ENCODE peak calls at places on chromosomes 12 and 14, in nine cellular contexts. One of them, this sample, is unnamed.

GRCh38 chr12:39426636-39427245 is 16.2 kb downstream of the KIF21A start:
- DNase-seq in IMR-90: no peak
- DNase-seq in adrenal gland: no peak
- DNase-seq in HepG2: no peak
- DNase-seq in K562: no peak
- DNase-seq in prostate gland: no peak
- DNase-seq in endothelial cell of umbilical vein: no peak
- DNase-seq in tibial nerve: no peak
- DNase-seq in HCT116: no peak
- DNase-seq in this sample: no peak

GRCh38 chr12:45051490-45052105 is 699 bp upstream of the DBX2 start:
- DNase-seq in prostate gland: no peak
- DNase-seq in HepG2: no peak
- DNase-seq in IMR-90: no peak
- DNase-seq in K562: no peak
- DNase-seq in tibial nerve: no peak
- DNase-seq in HCT116: no peak
- DNase-seq in adrenal gland: no peak
- DNase-seq in endothelial cell of umbilical vein: no peak
- DNase-seq in this sample: no peak

GRCh38 chr12:21559855-21560569 is 33.9 kb downstream of the SPX start:
- DNase-seq in HCT116: no peak
- DNase-seq in tibial nerve: peak; percentile 14
- DNase-seq in IMR-90: peak; percentile 53
- DNase-seq in prostate gland: no peak
- DNase-seq in K562: no peak
- DNase-seq in HepG2: no peak
- DNase-seq in endothelial cell of umbilical vein: peak; percentile 62
- DNase-seq in adrenal gland: no peak
- DNase-seq in this sample: no peak

GRCh38 chr12:121637231-121637914 is 11.0 kb downstream of the ORAI1 start:
- DNase-seq in prostate gland: no peak
- DNase-seq in tibial nerve: no peak
- DNase-seq in adrenal gland: peak; percentile 21
- DNase-seq in HCT116: no peak
- DNase-seq in IMR-90: no peak
- DNase-seq in K562: no peak
- DNase-seq in endothelial cell of umbilical vein: no peak
- DNase-seq in HepG2: no peak
- DNase-seq in this sample: no peak

GRCh38 chr14:61218765-61219164 is 62.4 kb downstream of the TMEM30B start:
- DNase-seq in tibial nerve: peak; percentile 55
- DNase-seq in HCT116: no peak
- DNase-seq in K562: no peak
- DNase-seq in HepG2: no peak
- DNase-seq in adrenal gland: no peak
- DNase-seq in endothelial cell of umbilical vein: no peak
- DNase-seq in prostate gland: no peak
- DNase-seq in IMR-90: no peak
- DNase-seq in this sample: no peak

GRCh38 chr14:29941401-29941800 is 13.8 kb upstream of the PRKD1 start:
- DNase-seq in tibial nerve: no peak
- DNase-seq in HCT116: no peak
- DNase-seq in prostate gland: no peak
- DNase-seq in K562: no peak
- DNase-seq in IMR-90: no peak
- DNase-seq in endothelial cell of umbilical vein: no peak
- DNase-seq in adrenal gland: no peak
- DNase-seq in HepG2: no peak
- DNase-seq in this sample: no peak

GRCh38 chr12:10121278-10121677 is 8.7 kb downstream of the CLEC7A start:
- DNase-seq in tibial nerve: no peak
- DNase-seq in prostate gland: no peak
- DNase-seq in endothelial cell of umbilical vein: no peak
- DNase-seq in IMR-90: no peak
- DNase-seq in HCT116: no peak
- DNase-seq in K562: no peak
- DNase-seq in HepG2: no peak
- DNase-seq in adrenal gland: no peak
- DNase-seq in this sample: no peak

GRCh38 chr12:81222841-81223595 is 145.1 kb downstream of the ACSS3 start:
- DNase-seq in adrenal gland: no peak
- DNase-seq in HCT116: no peak
- DNase-seq in prostate gland: no peak
- DNase-seq in tibial nerve: no peak
- DNase-seq in endothelial cell of umbilical vein: no peak
- DNase-seq in HepG2: no peak
- DNase-seq in K562: no peak
- DNase-seq in IMR-90: peak; percentile 3
- DNase-seq in this sample: no peak

GRCh38 chr12:43761535-43761934 is 2.8 kb downstream of the IRAK4 start:
- DNase-seq in HepG2: no peak
- DNase-seq in HCT116: no peak
- DNase-seq in tibial nerve: no peak
- DNase-seq in adrenal gland: no peak
- DNase-seq in prostate gland: no peak
- DNase-seq in endothelial cell of umbilical vein: no peak
- DNase-seq in IMR-90: no peak
- DNase-seq in K562: peak; percentile 17
- DNase-seq in this sample: no peak

GRCh38 chr12:43766291-43766690 is 7.5 kb downstream of the IRAK4 start:
- DNase-seq in IMR-90: peak; percentile 19
- DNase-seq in HCT116: no peak
- DNase-seq in K562: no peak
- DNase-seq in adrenal gland: no peak
- DNase-seq in tibial nerve: no peak
- DNase-seq in prostate gland: no peak
- DNase-seq in endothelial cell of umbilical vein: no peak
- DNase-seq in HepG2: no peak
- DNase-seq in this sample: no peak

GRCh38 chr12:43762596-43762995 is 3.8 kb downstream of the IRAK4 start:
- DNase-seq in prostate gland: no peak
- DNase-seq in adrenal gland: no peak
- DNase-seq in HepG2: no peak
- DNase-seq in HCT116: no peak
- DNase-seq in K562: no peak
- DNase-seq in IMR-90: no peak
- DNase-seq in tibial nerve: no peak
- DNase-seq in endothelial cell of umbilical vein: no peak
- DNase-seq in this sample: no peak

GRCh38 chr12:43763769-43764168 is 5.0 kb downstream of the IRAK4 start:
- DNase-seq in tibial nerve: no peak
- DNase-seq in HCT116: no peak
- DNase-seq in K562: no peak
- DNase-seq in prostate gland: no peak
- DNase-seq in IMR-90: peak; percentile 37
- DNase-seq in HepG2: no peak
- DNase-seq in adrenal gland: no peak
- DNase-seq in endothelial cell of umbilical vein: no peak
- DNase-seq in this sample: no peak

GRCh38 chr12:43764528-43764927 is 5.8 kb downstream of the IRAK4 start:
- DNase-seq in HCT116: no peak
- DNase-seq in HepG2: no peak
- DNase-seq in endothelial cell of umbilical vein: no peak
- DNase-seq in prostate gland: no peak
- DNase-seq in tibial nerve: no peak
- DNase-seq in K562: no peak
- DNase-seq in IMR-90: no peak
- DNase-seq in adrenal gland: no peak
- DNase-seq in this sample: no peak
- H3K4me1 ChIP-seq in HCT116: peaks cover 8% of the 10 kb centered on the region
- H3K4me1 ChIP-seq in HepG2: peaks cover 21% of the 10 kb centered on the region
- H3K4me1 ChIP-seq in endothelial cell of umbilical vein: peaks cover 9% of the 10 kb centered on the region
- H3K4me1 ChIP-seq in prostate gland: peaks cover 2% of the 10 kb centered on the region
- H3K4me1 ChIP-seq in tibial nerve: peaks cover 13% of the 10 kb centered on the region
- H3K4me1 ChIP-seq in K562: no peaks in the 10 kb centered on the region
- H3K4me1 ChIP-seq in IMR-90: peaks cover 13% of the 10 kb centered on the region
- H3K4me1 ChIP-seq in adrenal gland: peaks cover 23% of the 10 kb centered on the region
- H3K4me1 ChIP-seq in this sample: no peaks in the 10 kb centered on the region

DNA sequence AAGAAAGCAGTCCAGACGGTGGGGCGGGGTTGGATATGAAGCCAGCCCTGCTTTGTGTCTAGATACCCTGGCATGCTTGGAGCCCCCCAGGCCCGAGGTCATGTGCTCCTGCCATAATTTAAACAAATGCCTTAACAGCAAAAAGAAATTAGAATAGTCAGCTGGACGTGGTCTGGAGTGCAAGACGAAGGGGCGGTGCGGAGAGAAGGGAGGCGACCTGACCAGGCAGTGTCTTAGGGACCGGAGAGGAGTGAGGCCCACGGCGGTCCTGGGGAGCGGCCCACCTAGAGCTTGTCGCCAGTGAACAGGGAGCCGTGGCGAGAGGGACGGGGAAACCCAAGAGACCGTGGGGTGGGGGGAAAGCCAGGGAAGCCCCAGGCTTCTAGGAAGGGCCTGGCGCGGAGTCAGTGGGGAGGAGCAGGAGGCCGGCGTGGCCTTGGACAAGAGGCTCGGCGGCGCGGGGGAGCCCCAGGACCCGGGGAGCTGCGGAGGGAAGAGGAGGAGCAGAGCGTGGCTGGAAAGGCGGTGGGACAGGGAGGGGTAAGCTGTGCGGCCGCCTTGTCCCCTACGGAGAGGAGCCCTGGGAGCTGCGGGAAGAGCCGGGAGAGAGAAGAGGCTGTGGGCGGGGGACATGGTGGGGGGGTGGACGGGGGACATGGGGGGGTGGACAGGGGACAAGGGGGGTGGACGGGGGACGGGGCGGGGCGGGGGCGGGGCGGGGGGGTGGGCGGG is 118.5 kb upstream of the C14orf180 start:
- DNase-seq in endothelial cell of umbilical vein: no peak
- DNase-seq in adrenal gland: peak; percentile 27
- DNase-seq in prostate gland: no peak
- DNase-seq in IMR-90: no peak
- DNase-seq in K562: no peak
- DNase-seq in HCT116: no peak
- DNase-seq in HepG2: no peak
- DNase-seq in tibial nerve: no peak
- DNase-seq in this sample: peak; percentile 40
- H3K27me3 ChIP-seq in endothelial cell of umbilical vein: peaks cover 27% of the 10 kb centered on the region
- H3K27me3 ChIP-seq in adrenal gland: peaks cover 14% of the 10 kb centered on the region
- H3K27me3 ChIP-seq in prostate gland: peaks cover 2% of the 10 kb centered on the region
- H3K27me3 ChIP-seq in IMR-90: no peaks in the 10 kb centered on the region
- H3K27me3 ChIP-seq in K562: peaks cover 11% of the 10 kb centered on the region
- H3K27me3 ChIP-seq in HCT116: peaks cover 27% of the 10 kb centered on the region
- H3K27me3 ChIP-seq in HepG2: peaks cover 24% of the 10 kb centered on the region
- H3K27me3 ChIP-seq in tibial nerve: no peaks in the 10 kb centered on the region
- H3K27me3 ChIP-seq in this sample: peaks cover 31% of the 10 kb centered on the region

DNA sequence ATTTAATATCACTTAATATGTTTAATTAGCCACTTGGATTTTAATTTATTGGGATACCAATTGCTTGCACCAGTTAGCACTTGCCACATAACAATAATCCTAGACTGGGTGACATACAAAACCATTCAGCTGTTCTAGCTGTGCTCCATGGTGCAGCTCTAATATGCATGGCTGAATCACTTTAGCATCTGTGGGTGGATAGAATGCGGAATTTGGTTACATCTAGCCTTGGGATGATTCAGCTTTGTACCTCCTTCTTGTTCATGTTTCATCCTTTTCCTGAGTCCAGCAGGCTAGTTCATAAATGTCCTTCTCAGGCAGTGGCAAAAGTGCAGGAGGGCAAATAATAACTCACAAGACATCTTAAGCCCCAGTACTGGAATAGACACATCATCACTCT is 1263.0 kb downstream of the LRFN5 start:
- DNase-seq in adrenal gland: no peak
- DNase-seq in IMR-90: peak; percentile 86
- DNase-seq in HCT116: no peak
- DNase-seq in K562: no peak
- DNase-seq in tibial nerve: no peak
- DNase-seq in prostate gland: no peak
- DNase-seq in HepG2: no peak
- DNase-seq in endothelial cell of umbilical vein: no peak
- DNase-seq in this sample: no peak
- TF ChIP-seq POLR2A in adrenal gland: no peak
- TF ChIP-seq POLR2A in IMR-90: no peak
- TF ChIP-seq POLR2A in HCT116: no peak
- TF ChIP-seq POLR2A in K562: no peak
- TF ChIP-seq POLR2A in tibial nerve: no peak
- TF ChIP-seq POLR2A in prostate gland: no peak
- TF ChIP-seq POLR2A in HepG2: no peak
- TF ChIP-seq POLR2A in endothelial cell of umbilical vein: no peak
- TF ChIP-seq POLR2A in this sample: no peak

GRCh38 chr12:6368906-6369525 is 6.3 kb downstream of the SCNN1A start:
- DNase-seq in K562: no peak
- DNase-seq in IMR-90: no peak
- DNase-seq in HepG2: no peak
- DNase-seq in HCT116: no peak
- DNase-seq in tibial nerve: no peak
- DNase-seq in endothelial cell of umbilical vein: no peak
- DNase-seq in adrenal gland: no peak
- DNase-seq in prostate gland: no peak
- DNase-seq in this sample: no peak

GRCh38 chr12:6370576-6370935 is 4.8 kb downstream of the SCNN1A start:
- DNase-seq in HepG2: no peak
- DNase-seq in K562: no peak
- DNase-seq in tibial nerve: no peak
- DNase-seq in adrenal gland: no peak
- DNase-seq in IMR-90: no peak
- DNase-seq in HCT116: no peak
- DNase-seq in endothelial cell of umbilical vein: no peak
- DNase-seq in prostate gland: no peak
- DNase-seq in this sample: no peak

GRCh38 chr12:6367065-6367968 is 8.0 kb downstream of the SCNN1A start:
- DNase-seq in K562: peak; percentile 71
- DNase-seq in adrenal gland: peak; percentile 51
- DNase-seq in IMR-90: peak; percentile 28
- DNase-seq in endothelial cell of umbilical vein: peak; percentile 67
- DNase-seq in HCT116: no peak
- DNase-seq in prostate gland: no peak
- DNase-seq in HepG2: peak; percentile 56
- DNase-seq in tibial nerve: no peak
- DNase-seq in this sample: no peak

GRCh38 chr12:6369916-6370575 is 5.3 kb downstream of the SCNN1A start:
- DNase-seq in tibial nerve: no peak
- DNase-seq in HepG2: no peak
- DNase-seq in HCT116: no peak
- DNase-seq in prostate gland: no peak
- DNase-seq in endothelial cell of umbilical vein: no peak
- DNase-seq in adrenal gland: peak; percentile 86
- DNase-seq in K562: no peak
- DNase-seq in IMR-90: no peak
- DNase-seq in this sample: no peak

DNA sequence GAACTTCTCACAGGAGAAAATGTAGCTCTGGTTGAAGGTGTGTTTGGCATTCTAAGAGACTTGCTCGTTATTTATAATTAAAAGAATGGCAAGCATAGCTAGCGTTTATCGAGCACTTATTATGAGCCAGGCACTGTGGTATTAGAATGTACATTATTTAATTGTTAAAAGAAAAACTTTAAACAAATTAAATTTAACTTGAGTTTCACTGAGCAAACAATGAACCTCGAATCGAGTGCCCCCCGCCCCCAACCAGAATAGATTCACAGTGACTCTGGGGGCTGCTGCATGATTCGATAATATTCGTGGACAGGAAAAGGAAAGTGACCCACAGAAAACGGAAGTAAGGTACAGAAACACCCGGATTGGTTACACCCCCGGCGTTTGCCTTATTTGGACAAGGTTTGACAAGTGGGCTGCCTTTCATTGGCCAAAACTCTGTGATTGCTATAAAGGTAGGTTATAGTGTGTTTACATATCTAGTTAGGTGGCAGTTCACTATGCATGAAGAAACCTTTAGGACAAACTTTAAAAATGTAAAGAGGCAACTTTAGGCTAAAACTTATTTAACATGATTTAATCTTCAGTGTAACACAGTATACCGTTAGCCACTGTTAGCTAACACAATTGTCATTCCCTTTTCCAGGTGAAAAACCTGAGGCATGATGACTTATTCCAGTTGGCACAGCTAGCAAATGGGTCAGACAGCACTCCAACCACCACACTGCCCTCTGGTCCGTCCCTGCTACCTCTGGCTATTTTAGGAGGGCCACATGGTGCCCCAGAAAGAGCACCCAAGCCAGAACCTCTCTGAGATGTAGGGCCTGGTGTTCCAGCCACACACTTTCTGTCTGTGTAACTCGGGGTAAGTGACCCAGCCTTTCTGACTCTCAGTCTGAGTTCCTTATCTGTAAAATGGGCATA is 7.1 kb downstream of the SCNN1A start:
- DNase-seq in adrenal gland: no peak
- DNase-seq in prostate gland: no peak
- DNase-seq in IMR-90: no peak
- DNase-seq in tibial nerve: no peak
- DNase-seq in HCT116: no peak
- DNase-seq in endothelial cell of umbilical vein: no peak
- DNase-seq in K562: peak; percentile 77
- DNase-seq in HepG2: no peak
- DNase-seq in this sample: no peak
- H3K4me1 ChIP-seq in adrenal gland: peaks cover 45% of the 10 kb centered on the region
- H3K4me1 ChIP-seq in prostate gland: peaks cover 21% of the 10 kb centered on the region
- H3K4me1 ChIP-seq in IMR-90: peaks cover 26% of the 10 kb centered on the region
- H3K4me1 ChIP-seq in tibial nerve: peaks cover 13% of the 10 kb centered on the region
- H3K4me1 ChIP-seq in HCT116: peaks cover 99% of the 10 kb centered on the region
- H3K4me1 ChIP-seq in endothelial cell of umbilical vein: peaks cover 39% of the 10 kb centered on the region
- H3K4me1 ChIP-seq in K562: peaks cover 33% of the 10 kb centered on the region
- H3K4me1 ChIP-seq in HepG2: peaks cover 64% of the 10 kb centered on the region
- H3K4me1 ChIP-seq in this sample: no peaks in the 10 kb centered on the region

This sample was measured in breast epithelium.